ENCODE peak calls at places on chromosomes 2 and 18, in nine cellular contexts. D is nephron progenitor cell; N is PC-9; C is mucosa of descending colon; L is NB4; G is lower leg skin; W is CD4-positive, alpha-beta T cell; J is right lobe of liver; B is K562. K is an unnamed sample.
A peak's percentile ranks its signal among the peaks of the same experiment; 100 is the strongest.

GRCh38 chr2:10810175-10811161 is 2.1 kb downstream of the PDIA6 start:
- DNase-seq in D (no peak), N (no peak), C (no peak), L (peak; percentile 38), G (no peak), W (no peak), J (no peak), B (peak; percentile 48), K (no peak)

GRCh38 chr2:220499281-220499680 is 871.9 kb downstream of the SLC4A3 start:
- DNase-seq in D (no peak), N (no peak), C (no peak), L (no peak), G (peak; percentile 16), W (no peak), J (no peak), B (no peak), K (no peak)

GRCh38 chr2:45649457-45649854 is 2.0 kb upstream of the PRKCE start:
- DNase-seq in D (no peak), N (no peak), C (no peak), L (peak; percentile 27), G (no peak), W (no peak), J (no peak), B (no peak), K (no peak)

GRCh38 chr2:49972699-49973098 is 818.4 kb upstream of the FSHR start:
- DNase-seq in D (no peak), N (no peak), C (no peak), L (no peak), G (no peak), W (no peak), J (no peak), B (no peak), K (no peak)

GRCh38 chr2:112692914-112693313 is 27.9 kb upstream of the NT5DC4 start:
- DNase-seq in D (no peak), N (peak; percentile 41), C (no peak), L (peak; percentile 62), G (no peak), W (no peak), J (no peak), B (no peak), K (no peak)

GRCh38 chr18:58654896-58655614 is 16.2 kb upstream of the MALT1 start:
- DNase-seq in D (no peak), N (no peak), C (no peak), L (no peak), G (no peak), W (no peak), J (no peak), B (no peak), K (no peak)

GRCh38 chr2:97992836-97993825 is 2.6 kb downstream of the TMEM131 start:
- DNase-seq in D (no peak), N (no peak), C (no peak), L (no peak), G (no peak), W (no peak), J (no peak), B (no peak), K (no peak)

GRCh38 chr18:3441290-3441689 is 8.7 kb upstream of the TGIF1 start:
- DNase-seq in D (peak; percentile 12), N (no peak), C (no peak), L (peak; percentile 51), G (no peak), W (no peak), J (no peak), B (peak; percentile 59), K (peak; percentile 39)

GRCh38 chr18:12779043-12779442 is 76.2 kb downstream of the PSMG2 start:
- DNase-seq in D (no peak), N (no peak), C (no peak), L (peak; percentile 14), G (peak; percentile 4), W (no peak), J (no peak), B (no peak), K (no peak)

GRCh38 chr18:42765225-42765624 is 350.3 kb downstream of the RIT2 start:
- DNase-seq in D (no peak), N (no peak), C (no peak), L (no peak), G (no peak), W (no peak), J (no peak), B (no peak), K (no peak)

GRCh38 chr2:10525573-10526265 is 77.6 kb upstream of the ODC1 start:
- DNase-seq in D (no peak), N (no peak), C (no peak), L (no peak), G (no peak), W (no peak), J (no peak), B (no peak), K (no peak)

GRCh38 chr2:20422679-20423271 is 24.1 kb upstream of the RHOB start:
- DNase-seq in D (no peak), N (no peak), C (no peak), L (peak; percentile 67), G (peak; percentile 28), W (no peak), J (no peak), B (peak; percentile 44), K (no peak)

GRCh38 chr2:186518945-186519344 is 32.9 kb downstream of the ZC3H15 start:
- DNase-seq in D (no peak), N (no peak), C (no peak), L (no peak), G (no peak), W (no peak), J (no peak), B (no peak), K (no peak)

DNA sequence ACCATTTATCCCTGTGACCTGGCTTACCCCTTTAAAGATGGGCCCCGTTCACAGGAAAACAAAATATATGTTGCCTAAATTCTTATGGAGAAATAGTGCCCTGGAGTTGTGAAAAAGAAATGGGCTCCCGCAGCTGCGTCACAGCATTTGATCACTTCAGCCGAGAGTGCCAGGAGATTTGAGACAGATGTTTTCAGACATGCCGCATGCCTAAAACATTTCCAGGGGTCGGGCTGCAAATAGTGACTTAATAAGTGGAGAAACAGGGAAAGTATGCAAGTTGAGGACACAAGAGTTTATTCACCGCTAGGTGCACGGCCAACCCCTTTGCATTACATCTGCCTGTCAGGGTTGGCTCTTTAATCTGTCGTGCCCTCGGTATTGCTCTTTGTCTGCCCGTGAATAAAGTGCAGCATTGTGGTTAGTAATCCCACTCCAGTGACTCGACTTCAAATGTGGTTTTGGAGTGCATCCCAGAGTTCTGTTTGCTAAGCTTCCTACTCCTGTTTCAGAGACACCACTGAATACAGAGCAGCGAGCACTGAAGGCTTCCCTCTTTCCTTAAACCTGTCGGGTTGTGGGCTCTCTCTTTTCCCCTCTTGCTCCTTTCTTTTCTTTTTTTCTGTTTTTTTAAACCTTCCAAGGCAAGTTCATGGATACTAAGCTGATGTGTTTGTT is 187.5 kb downstream of the LTBP1 start:
- DNase-seq in D (no peak), N (no peak), C (no peak), L (no peak), G (peak; percentile 65), W (no peak), J (no peak), B (peak; percentile 19), K (no peak)
- TF ChIP-seq CTCF in D (no peak), N (no peak), C (no peak), L (no peak), G (no peak), W (no peak), J (no peak), B (no peak), K (no peak)

GRCh38 chr2:197453123-197453913 is at the start of gene COQ10B:
- DNase-seq in D (peak; percentile 96), N (peak; percentile 98), C (peak; percentile 99), L (peak; percentile 100), G (peak; percentile 99), W (peak; percentile 96), J (peak; percentile 100), B (peak; percentile 98), K (peak; percentile 97)
- TF ChIP-seq CTCF in D (no peak), N (no peak), C (peak; percentile 41), L (no peak), G (no peak), W (peak; percentile 47), J (peak; percentile 51), B (peak; percentile 46), K (no peak)

DNA sequence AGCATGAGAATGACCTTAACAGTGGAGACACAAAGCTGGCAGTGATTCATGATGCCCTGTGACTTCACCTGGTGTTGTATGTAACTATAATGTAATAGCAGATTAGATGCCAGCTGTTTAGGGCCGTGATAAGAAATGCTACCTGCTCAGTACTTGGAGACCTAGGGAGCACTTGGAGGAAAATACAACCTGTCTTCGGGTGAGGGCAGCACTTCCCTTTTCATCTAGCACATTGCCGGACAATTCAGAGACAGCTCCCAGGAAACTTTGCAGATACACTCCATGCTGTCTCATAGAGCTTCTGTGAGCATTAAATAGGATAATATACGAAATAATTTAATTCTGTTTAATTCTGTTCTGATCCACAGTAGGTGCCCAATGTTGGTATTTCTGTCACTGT is 668.5 kb downstream of the TSN start:
- DNase-seq in D (no peak), N (no peak), C (no peak), L (no peak), G (no peak), W (no peak), J (no peak), B (no peak), K (no peak)
- TF ChIP-seq CTCF in D (no peak), N (no peak), C (no peak), L (no peak), G (no peak), W (no peak), J (no peak), B (no peak), K (no peak)

GRCh38 chr2:101985101-101985792 is 6.5 kb upstream of the IL1R2 start:
- DNase-seq in D (no peak), N (peak; percentile 97), C (no peak), L (no peak), G (no peak), W (no peak), J (no peak), B (no peak), K (no peak)

GRCh38 chr2:101982630-101983029 is 9.1 kb upstream of the IL1R2 start:
- DNase-seq in D (no peak), N (no peak), C (no peak), L (no peak), G (no peak), W (no peak), J (no peak), B (no peak), K (no peak)

GRCh38 chr2:101984656-101985055 is 7.1 kb upstream of the IL1R2 start:
- DNase-seq in D (no peak), N (no peak), C (no peak), L (no peak), G (no peak), W (no peak), J (no peak), B (no peak), K (no peak)

GRCh38 chr2:101983486-101983885 is 8.3 kb upstream of the IL1R2 start:
- DNase-seq in D (no peak), N (peak; percentile 94), C (no peak), L (no peak), G (no peak), W (no peak), J (no peak), B (no peak), K (no peak)

DNA sequence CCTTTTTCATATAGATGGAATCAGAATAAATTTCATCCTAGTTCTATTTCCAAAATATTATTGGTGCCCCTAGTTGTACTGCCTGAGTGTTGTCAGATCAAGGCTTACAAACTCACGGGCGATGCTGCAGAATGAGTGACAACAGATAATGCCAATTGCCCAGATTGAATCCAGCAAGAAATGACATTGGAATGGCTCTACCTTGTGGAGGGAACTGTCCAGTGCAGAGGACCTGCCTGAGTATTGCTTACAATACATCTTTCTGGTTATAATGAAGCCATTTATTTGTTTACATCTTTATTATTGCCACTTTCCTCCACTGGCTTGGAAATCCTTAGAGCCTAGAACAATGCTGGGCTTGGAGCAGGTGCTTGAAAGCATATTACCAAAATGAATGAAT is 7.8 kb upstream of the IL1R2 start:
- DNase-seq in D (no peak), N (no peak), C (no peak), L (peak; percentile 50), G (no peak), W (no peak), J (no peak), B (no peak), K (no peak)
- TF ChIP-seq CTCF in D (no peak), N (peak; percentile 48), C (no peak), L (peak; percentile 37), G (no peak), W (no peak), J (peak; percentile 50), B (peak; percentile 38), K (no peak)